ENCODE peak calls at places on chromosomes 5 and 9, in six cellular contexts. V is heart left ventricle; F is astrocyte; J is CD4-positive, CD25-positive, alpha-beta regulatory T cell; T is endothelial cell of umbilical vein; I is left ventricle myocardium inferior. Z is an unnamed sample.

GRCh38 chr9:12856608-12857007 is 81.8 kb downstream of the LURAP1L start:
- DNase-seq in V (no peak), F (no peak), J (no peak), T (no peak), I (no peak), Z (no peak)

GRCh38 chr5:92838253-92838652 is 742.8 kb downstream of the NR2F1-AS1 start:
- DNase-seq in V (no peak), F (no peak), J (no peak), T (no peak), I (no peak), Z (no peak)

GRCh38 chr9:89171693-89172092 is 6.9 kb downstream of the SHC3 start:
- DNase-seq in V (no peak), F (no peak), J (no peak), T (no peak), I (no peak), Z (no peak)

GRCh38 chr5:10511741-10512640 is 51.9 kb upstream of the ANKRD33B start:
- DNase-seq in V (no peak), F (no peak), J (no peak), T (no peak), I (no peak), Z (no peak)

GRCh38 chr5:173911623-173912022 is 23.5 kb downstream of the CPEB4 start:
- DNase-seq in V (no peak), F (no peak), J (no peak), T (peak; percentile 85), I (no peak), Z (no peak)

GRCh38 chr5:53378590-53379247 is 101.7 kb upstream of the FST start:
- DNase-seq in V (no peak), F (peak; percentile 78), J (no peak), T (peak; percentile 64), I (no peak), Z (no peak)

GRCh38 chr9:3331801-3332200 is 194.0 kb downstream of the RFX3 start:
- DNase-seq in V (no peak), F (no peak), J (no peak), T (no peak), I (no peak), Z (no peak)

GRCh38 chr5:78594946-78595921 is 53.3 kb downstream of the LHFPL2 start:
- DNase-seq in V (no peak), F (peak; percentile 100), J (no peak), T (peak; percentile 97), I (no peak), Z (peak; percentile 84)

GRCh38 chr5:5063533-5063953 is 76.6 kb upstream of the ADAMTS16 start:
- DNase-seq in V (no peak), F (no peak), J (no peak), T (no peak), I (no peak), Z (no peak)

GRCh38 chr5:32202394-32202793 is 28.3 kb upstream of the GOLPH3 start:
- DNase-seq in V (no peak), F (peak; percentile 41), J (no peak), T (no peak), I (no peak), Z (no peak)

GRCh38 chr9:124869986-124870560 is 8.1 kb downstream of the ARPC5L start:
- DNase-seq in V (no peak), F (no peak), J (peak; percentile 57), T (peak; percentile 81), I (no peak), Z (no peak)

GRCh38 chr9:14179449-14179848 is 134.5 kb downstream of the NFIB start:
- DNase-seq in V (no peak), F (no peak), J (no peak), T (no peak), I (no peak), Z (no peak)

GRCh38 chr5:96236051-96236450 is 197.0 kb downstream of the PCSK1 start:
- DNase-seq in V (no peak), F (no peak), J (no peak), T (no peak), I (no peak), Z (no peak)

GRCh38 chr9:134483361-134484184 is 157.3 kb downstream of the RXRA start:
- DNase-seq in V (peak; percentile 8), F (no peak), J (no peak), T (no peak), I (peak; percentile 6), Z (no peak)

GRCh38 chr9:127182901-127183746 is 60.7 kb upstream of the ANGPTL2 start:
- DNase-seq in V (no peak), F (no peak), J (no peak), T (no peak), I (no peak), Z (no peak)

GRCh38 chr5:59007460-59008063 is 424.7 kb downstream of the RAB3C start:
- DNase-seq in V (no peak), F (peak; percentile 8), J (no peak), T (peak; percentile 27), I (no peak), Z (no peak)

GRCh38 chr5:178244566-178244965 is 12.0 kb upstream of the PHYKPL start:
- DNase-seq in V (no peak), F (no peak), J (no peak), T (no peak), I (no peak), Z (no peak)

GRCh38 chr5:138760448-138761110 is 7.4 kb downstream of the CTNNA1 start:
- DNase-seq in V (no peak), F (peak; percentile 31), J (no peak), T (peak; percentile 35), I (no peak), Z (no peak)

GRCh38 chr9:131739988-131740648 is at the start of gene RAPGEF1:
- DNase-seq in V (peak; percentile 79), F (no peak), J (peak; percentile 71), T (no peak), I (peak; percentile 76), Z (peak; percentile 83)
- H3K4me1 ChIP-seq in V (peaks cover 3% of the 10 kb centered on the region), F (peaks cover 15% of the 10 kb centered on the region), J (peaks cover 60% of the 10 kb centered on the region), T (peaks cover 32% of the 10 kb centered on the region), I (peaks cover 61% of the 10 kb centered on the region), Z (peaks cover 29% of the 10 kb centered on the region)

DNA sequence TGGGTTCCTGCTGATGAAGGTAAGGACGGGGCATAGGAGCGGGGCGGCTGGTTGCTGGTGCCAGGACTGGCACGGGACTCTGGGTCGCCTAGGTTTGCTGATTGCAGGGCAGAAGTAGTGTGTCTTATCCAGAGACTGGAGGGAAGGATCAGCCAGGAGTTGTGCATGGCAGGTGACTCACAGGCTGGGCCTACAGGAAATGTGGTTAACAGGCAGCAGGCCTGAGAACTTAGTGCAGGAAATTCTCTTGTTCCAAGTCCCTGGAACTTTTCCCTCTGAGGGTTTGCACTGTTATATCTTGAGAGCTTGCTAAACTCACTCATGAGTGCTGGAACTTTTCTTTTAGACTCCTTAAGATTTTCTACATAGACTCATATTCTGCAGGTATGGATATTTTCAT is 95.1 kb downstream of the ANXA2R start:
- DNase-seq in V (no peak), F (peak; percentile 96), J (no peak), T (peak; percentile 90), I (no peak), Z (no peak)
- H3K27ac ChIP-seq in V (no peak overlapping the region), F (peak overlapping the region; percentile 36), J (no peak overlapping the region), T (peak overlapping the region; percentile 22), I (peak overlapping the region; percentile 1), Z (no peak overlapping the region)

DNA sequence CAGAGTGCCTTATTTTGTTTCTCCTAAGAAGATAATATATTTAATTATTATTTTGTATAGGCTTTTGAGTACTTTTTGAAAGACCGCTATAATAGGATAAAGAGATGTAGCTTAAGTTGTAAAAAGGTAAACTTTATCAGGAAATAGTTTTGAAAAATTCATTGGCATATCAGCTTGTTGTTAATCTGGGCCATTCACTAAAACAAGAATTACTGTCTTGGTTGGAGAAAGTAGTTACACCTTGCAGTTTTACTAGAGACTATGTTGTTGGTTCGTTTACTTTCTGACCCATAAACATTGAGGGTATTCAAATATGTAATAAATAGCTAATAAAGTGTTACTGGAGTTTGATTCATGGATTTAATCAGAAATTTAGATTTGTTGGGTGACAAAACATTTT is 33.7 kb downstream of the TNPO1 start:
- DNase-seq in V (no peak), F (no peak), J (no peak), T (no peak), I (no peak), Z (no peak)
- H3K4me1 ChIP-seq in V (no peaks in the 10 kb centered on the region), F (peaks cover 21% of the 10 kb centered on the region), J (peaks cover 53% of the 10 kb centered on the region), T (peaks cover 54% of the 10 kb centered on the region), I (peaks cover 92% of the 10 kb centered on the region), Z (peaks cover 6% of the 10 kb centered on the region)

DNA sequence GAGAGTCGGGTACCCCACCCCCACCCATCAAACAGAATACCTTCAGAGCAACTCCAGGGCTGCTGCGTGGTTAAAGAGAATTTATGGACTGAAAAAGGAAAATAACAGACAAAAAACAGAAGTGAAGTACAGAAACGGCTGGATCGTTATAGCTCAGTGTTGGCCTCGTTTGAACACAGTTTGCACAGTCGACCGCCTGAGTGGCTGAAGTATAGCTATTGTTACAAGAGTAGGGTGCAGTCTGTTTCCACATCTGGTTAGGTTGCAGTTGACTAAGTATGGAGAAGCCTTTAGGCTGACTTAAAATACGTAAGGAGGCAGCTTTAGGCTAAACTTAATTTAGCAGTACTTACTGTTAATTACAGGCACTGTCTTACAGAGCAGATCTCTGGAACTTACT is 121.2 kb downstream of the GCNT1 start:
- DNase-seq in V (no peak), F (no peak), J (no peak), T (no peak), I (no peak), Z (no peak)
- H3K27ac ChIP-seq in V (no peak overlapping the region), F (no peak overlapping the region), J (no peak overlapping the region), T (no peak overlapping the region), I (no peak overlapping the region), Z (no peak overlapping the region)